ENCODE peak calls at places on chromosomes 5 and 9, in five cellular contexts. R is sigmoid colon, M is EH, H is erythroblast, J is hepatocyte. Y is an unnamed sample.

GRCh38 chr5:1665803-1666202 is 133.8 kb downstream of the MRPL36 start:
- DNase-seq in R (no peak), M (no peak), H (no peak), J (no peak), Y (no peak)

GRCh38 chr9:109028457-109028856 is 15.2 kb upstream of the CTNNAL1 start:
- DNase-seq in R (no peak), M (no peak), H (no peak), J (no peak), Y (no peak)

GRCh38 chr5:176901260-176902101 is 2.3 kb upstream of the HK3 start:
- DNase-seq in R (peak), M (no peak), H (no peak), J (no peak), Y (no peak)

GRCh38 chr5:107985144-107985543 is 314.4 kb upstream of the EFNA5 start:
- DNase-seq in R (no peak), M (peak), H (peak), J (peak), Y (peak)

GRCh38 chr9:91346644-91347043 is 15.1 kb downstream of the AUH start:
- DNase-seq in R (no peak), M (no peak), H (no peak), J (no peak), Y (no peak)

GRCh38 chr5:157548513-157549282 is 26.9 kb downstream of the ADAM19 start:
- DNase-seq in R (no peak), M (peak), H (no peak), J (no peak), Y (no peak)

GRCh38 chr9:134294228-134295071 is 31.8 kb upstream of the RXRA start:
- DNase-seq in R (peak), M (peak), H (no peak), J (no peak), Y (no peak)

GRCh38 chr9:116115731-116116353 is 37.7 kb upstream of the PAPPA start:
- DNase-seq in R (no peak), M (peak), H (no peak), J (no peak), Y (no peak)

GRCh38 chr9:72633966-72634365 is 112.6 kb downstream of the TMC1 start:
- DNase-seq in R (no peak), M (peak), H (peak), J (no peak), Y (peak)

GRCh38 chr5:61306531-61307195 is 25.4 kb upstream of the ZSWIM6 start:
- DNase-seq in R (no peak), M (peak), H (no peak), J (peak), Y (no peak)

GRCh38 chr5:158407801-158408200 is 548.9 kb upstream of the CLINT1 start:
- DNase-seq in R (no peak), M (no peak), H (no peak), J (no peak), Y (no peak)

GRCh38 chr5:54470191-54470590 is 14.7 kb downstream of the HSPB3 start:
- DNase-seq in R (no peak), M (peak), H (no peak), J (no peak), Y (no peak)